ENCODE peak calls at places on chromosomes 2 and 18, in four cellular contexts. F is HFFc6, C is Daoy, R is transverse colon. H is an unnamed sample.

GRCh38 chr2:118774458-118775133 is 72.9 kb downstream of the EN1 start:
- DNase-seq in F (no peak), C (peak), R (peak), H (peak)

GRCh38 chr2:196853301-196854087 is 44.3 kb upstream of the C2orf66 start:
- DNase-seq in C (no peak), F (no peak), R (no peak), H (no peak)

GRCh38 chr2:212227755-212228154 is 310.8 kb downstream of the ERBB4 start:
- DNase-seq in C (peak), R (no peak), F (peak), H (peak)

GRCh38 chr2:60337142-60337497 is 216.3 kb downstream of the BCL11A start:
- DNase-seq in C (no peak), R (no peak), F (no peak), H (no peak)

GRCh38 chr18:61820842-61821241 is 72.0 kb downstream of the RNF152 start:
- DNase-seq in R (no peak), F (peak), C (no peak), H (no peak)

GRCh38 chr18:32284284-32284683 is 94.4 kb downstream of the MEP1B start:
- DNase-seq in R (no peak), C (no peak), F (peak), H (no peak)

GRCh38 chr2:20164061-20164733 is 60.7 kb downstream of the SDC1 start:
- DNase-seq in F (no peak), C (no peak), R (no peak), H (no peak)

GRCh38 chr2:35891936-35892335 is 463.6 kb upstream of the CRIM1 start:
- DNase-seq in F (no peak), C (no peak), R (no peak), H (no peak)

GRCh38 chr2:220079595-220079994 is 452.2 kb downstream of the SLC4A3 start:
- DNase-seq in R (no peak), C (no peak), F (no peak), H (no peak)

GRCh38 chr2:113876503-113877387 is 13.1 kb upstream of the ACTR3 start:
- DNase-seq in R (peak), F (no peak), C (peak), H (no peak)

GRCh38 chr2:212173331-212173730 is 365.3 kb downstream of the ERBB4 start:
- DNase-seq in R (no peak), F (no peak), C (no peak), H (no peak)

GRCh38 chr18:22194151-22194598 is 24.8 kb downstream of the GATA6 start:
- DNase-seq in F (no peak), R (peak), C (no peak), H (no peak)

GRCh38 chr2:232436381-232437129 is 19.4 kb upstream of the ALPI start:
- DNase-seq in R (no peak), F (no peak), C (no peak), H (no peak)

GRCh38 chr2:86251840-86252266 is 52.6 kb downstream of the MRPL35 start:
- DNase-seq in C (no peak), R (peak), F (no peak), H (no peak)

GRCh38 chr18:25896956-25897355 is 193.5 kb downstream of the SS18 start:
- DNase-seq in F (no peak), C (no peak), R (no peak), H (no peak)

GRCh38 chr18:29377346-29377745 is 1200.4 kb upstream of the CDH2 start:
- DNase-seq in F (no peak), C (no peak), R (no peak), H (no peak)

GRCh38 chr2:233209117-233209977 is 42.1 kb upstream of the ATG16L1 start:
- DNase-seq in C (peak), F (peak), R (no peak), H (no peak)

GRCh38 chr18:23990474-23991410 is 23.8 kb upstream of the TTC39C start:
- DNase-seq in F (no peak), C (no peak), R (no peak), H (no peak)

GRCh38 chr2:171260471-171261424 is 100.1 kb upstream of the TLK1 start:
- DNase-seq in C (no peak), F (no peak), R (no peak), H (no peak)

GRCh38 chr18:74225193-74225840 is 66.4 kb downstream of the CYB5A start:
- DNase-seq in R (no peak), C (no peak), F (no peak), H (no peak)

GRCh38 chr18:499351-500229 is 911 bp downstream of the COLEC12 start:
- DNase-seq in F (peak), R (no peak), C (peak), H (peak)

GRCh38 chr2:224263571-224264043 is 138.3 kb downstream of the FAM124B start:
- DNase-seq in C (no peak), F (peak), R (no peak), H (peak)

GRCh38 chr2:189826039-189826438 is 41.8 kb downstream of the PMS1 start:
- DNase-seq in C (no peak), R (no peak), F (no peak), H (no peak)

GRCh38 chr2:190759749-190760213 is 110.9 kb downstream of the NAB1 start:
- DNase-seq in R (no peak), F (peak), C (peak), H (peak)

GRCh38 chr2:68121873-68122679 is 35.6 kb upstream of the PNO1 start:
- DNase-seq in C (peak), R (peak), F (peak), H (peak)

GRCh38 chr2:201257381-201257940 is 2.9 kb upstream of the CASP8 start:
- DNase-seq in R (peak), F (no peak), C (peak), H (no peak)

GRCh38 chr2:29212009-29212408 is 96.8 kb downstream of the CLIP4 start:
- DNase-seq in R (no peak), C (no peak), F (peak), H (no peak)

GRCh38 chr2:28219134-28219533 is 173.5 kb upstream of the FOSL2 start:
- DNase-seq in F (no peak), C (no peak), R (no peak), H (no peak)

GRCh38 chr2:26884486-26884885 is 36.6 kb downstream of the DPYSL5 start:
- DNase-seq in F (no peak), C (no peak), R (no peak), H (no peak)

GRCh38 chr2:94993176-94994062 is 32.1 kb upstream of the MAL start:
- DNase-seq in C (no peak), R (no peak), F (no peak), H (no peak)

GRCh38 chr2:152822669-152823068 is 104.2 kb downstream of the ARL6IP6 start:
- DNase-seq in R (no peak), C (no peak), F (no peak), H (no peak)

GRCh38 chr18:63878343-63878742 is 9.2 kb upstream of the SERPINB2 start:
- DNase-seq in R (no peak), C (no peak), F (peak), H (no peak)

GRCh38 chr2:205324355-205324754 is 357.9 kb upstream of the NRP2 start:
- DNase-seq in C (no peak), F (no peak), R (no peak), H (no peak)